ENCODE peak calls at places on chromosomes 11 and 22, in ten cellular contexts. M, F, O, R, X, L, J, Z, A and Y are unnamed samples.

GRCh38 chr11:75263944-75264349 is 23.4 kb downstream of the TPBGL start:
- DNase-seq in M (no peak), F (no peak), O (peak; percentile 11), R (no peak), X (no peak), L (no peak), J (no peak), Z (peak; percentile 19), A (peak; percentile 61), Y (no peak)

GRCh38 chr11:59173964-59174663 is 2.2 kb downstream of the DTX4 start:
- DNase-seq in M (no peak), F (no peak), O (no peak), R (peak; percentile 30), X (no peak), L (no peak), J (no peak), Z (peak; percentile 25), A (no peak), Y (no peak)

GRCh38 chr11:126456089-126456488 is 100.6 kb downstream of the ST3GAL4 start:
- DNase-seq in M (no peak), F (no peak), O (no peak), R (no peak), X (no peak), L (no peak), J (no peak), Z (no peak), A (no peak), Y (no peak)

GRCh38 chr11:78465169-78465942 is 47.7 kb upstream of the GAB2 start:
- DNase-seq in M (no peak), F (peak; percentile 83), O (no peak), R (no peak), X (no peak), L (no peak), J (no peak), Z (no peak), A (no peak), Y (no peak)

GRCh38 chr11:44030276-44030932 is 17.4 kb upstream of the ACCSL start:
- DNase-seq in M (no peak), F (no peak), O (no peak), R (peak; percentile 92), X (no peak), L (no peak), J (peak; percentile 61), Z (no peak), A (no peak), Y (peak; percentile 34)

GRCh38 chr11:18749681-18750319 is 23.8 kb upstream of the IGSF22 start:
- DNase-seq in M (no peak), F (no peak), O (no peak), R (peak; percentile 74), X (no peak), L (no peak), J (peak; percentile 54), Z (peak; percentile 82), A (no peak), Y (no peak)

GRCh38 chr11:110022548-110022947 is 70.6 kb upstream of the ZC3H12C start:
- DNase-seq in M (no peak), F (no peak), O (no peak), R (peak; percentile 8), X (no peak), L (no peak), J (no peak), Z (peak; percentile 21), A (no peak), Y (no peak)

GRCh38 chr22:19132693-19133400 is 1.7 kb downstream of the TSSK2 start:
- DNase-seq in M (no peak), F (no peak), O (no peak), R (no peak), X (no peak), L (no peak), J (no peak), Z (no peak), A (no peak), Y (no peak)

GRCh38 chr11:68342459-68343158 is 30.2 kb downstream of the LRP5 start:
- DNase-seq in M (peak; percentile 44), F (no peak), O (no peak), R (no peak), X (no peak), L (no peak), J (no peak), Z (no peak), A (no peak), Y (no peak)

GRCh38 chr11:130831506-130832385 is 84.5 kb downstream of the SNX19 start:
- DNase-seq in M (no peak), F (no peak), O (no peak), R (no peak), X (no peak), L (no peak), J (no peak), Z (peak; percentile 59), A (no peak), Y (no peak)

GRCh38 chr11:70799386-70799785 is 401.1 kb downstream of the CTTN start:
- DNase-seq in M (no peak), F (no peak), O (no peak), R (peak; percentile 15), X (no peak), L (no peak), J (no peak), Z (peak; percentile 58), A (no peak), Y (no peak)

GRCh38 chr11:63553759-63554158 is 9.4 kb downstream of the PLAAT2 start:
- DNase-seq in M (no peak), F (peak; percentile 69), O (no peak), R (peak; percentile 54), X (no peak), L (no peak), J (no peak), Z (no peak), A (no peak), Y (peak; percentile 29)

GRCh38 chr11:44017443-44018126 is 30.2 kb upstream of the ACCSL start:
- DNase-seq in M (no peak), F (no peak), O (no peak), R (peak; percentile 40), X (no peak), L (no peak), J (no peak), Z (no peak), A (no peak), Y (peak; percentile 13)

GRCh38 chr11:64835616-64836447 is 8.6 kb downstream of the CDC42BPG start:
- DNase-seq in M (no peak), F (no peak), O (no peak), R (no peak), X (no peak), L (no peak), J (no peak), Z (no peak), A (peak; percentile 80), Y (no peak)
- TF ChIP-seq CTCF in M (no peak), F (no peak), O (no peak), R (no peak), X (no peak), L (no peak), J (no peak), Z (no peak), A (no peak), Y (no peak)

GRCh38 chr11:33375688-33376311 is 118.6 kb downstream of the HIPK3 start:
- DNase-seq in M (peak; percentile 17), F (no peak), O (no peak), R (peak; percentile 45), X (no peak), L (no peak), J (no peak), Z (peak; percentile 61), A (no peak), Y (no peak)
- TF ChIP-seq CTCF in M (no peak), F (no peak), O (no peak), R (no peak), X (no peak), L (no peak), J (no peak), Z (no peak), A (no peak), Y (no peak)

GRCh38 chr22:30432096-30432495 is 6.5 kb downstream of the MTFP1 start:
- DNase-seq in M (no peak), F (no peak), O (no peak), R (no peak), X (no peak), L (no peak), J (no peak), Z (no peak), A (peak; percentile 64), Y (no peak)

GRCh38 chr22:30433227-30433626 is 7.7 kb downstream of the MTFP1 start:
- DNase-seq in M (no peak), F (no peak), O (no peak), R (no peak), X (no peak), L (no peak), J (no peak), Z (no peak), A (no peak), Y (no peak)

GRCh38 chr22:30432520-30432919 is 7.0 kb downstream of the MTFP1 start:
- DNase-seq in M (no peak), F (no peak), O (no peak), R (no peak), X (no peak), L (no peak), J (no peak), Z (no peak), A (no peak), Y (no peak)

GRCh38 chr22:30429887-30430286 is 4.3 kb downstream of the MTFP1 start:
- DNase-seq in M (no peak), F (no peak), O (no peak), R (no peak), X (no peak), L (no peak), J (no peak), Z (no peak), A (no peak), Y (no peak)

DNA sequence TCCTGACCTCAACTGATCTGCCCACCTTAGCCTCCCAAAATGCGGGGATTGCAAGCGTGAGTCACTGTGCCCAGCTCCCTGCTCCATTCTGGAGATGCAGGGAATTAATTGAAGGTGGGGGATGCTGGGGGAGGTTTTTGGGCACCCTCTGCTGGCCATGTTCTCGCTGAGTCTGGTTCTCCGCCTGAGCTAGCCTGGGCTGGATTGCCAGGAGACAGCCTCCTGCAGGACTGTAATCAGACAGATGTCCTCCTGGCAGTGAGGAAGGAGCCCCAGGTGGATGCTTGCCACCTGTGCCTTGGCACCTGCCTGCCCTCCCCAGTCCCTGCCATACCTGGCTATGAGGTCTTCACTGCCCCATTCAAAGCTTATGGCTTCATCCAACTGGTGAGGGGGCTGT is 5.4 kb downstream of the MTFP1 start:
- DNase-seq in M (no peak), F (no peak), O (no peak), R (no peak), X (no peak), L (no peak), J (no peak), Z (no peak), A (peak; percentile 73), Y (no peak)
- TF ChIP-seq CTCF in M (no peak), F (no peak), O (no peak), R (no peak), X (no peak), L (no peak), J (no peak), Z (no peak), A (no peak), Y (no peak)

DNA sequence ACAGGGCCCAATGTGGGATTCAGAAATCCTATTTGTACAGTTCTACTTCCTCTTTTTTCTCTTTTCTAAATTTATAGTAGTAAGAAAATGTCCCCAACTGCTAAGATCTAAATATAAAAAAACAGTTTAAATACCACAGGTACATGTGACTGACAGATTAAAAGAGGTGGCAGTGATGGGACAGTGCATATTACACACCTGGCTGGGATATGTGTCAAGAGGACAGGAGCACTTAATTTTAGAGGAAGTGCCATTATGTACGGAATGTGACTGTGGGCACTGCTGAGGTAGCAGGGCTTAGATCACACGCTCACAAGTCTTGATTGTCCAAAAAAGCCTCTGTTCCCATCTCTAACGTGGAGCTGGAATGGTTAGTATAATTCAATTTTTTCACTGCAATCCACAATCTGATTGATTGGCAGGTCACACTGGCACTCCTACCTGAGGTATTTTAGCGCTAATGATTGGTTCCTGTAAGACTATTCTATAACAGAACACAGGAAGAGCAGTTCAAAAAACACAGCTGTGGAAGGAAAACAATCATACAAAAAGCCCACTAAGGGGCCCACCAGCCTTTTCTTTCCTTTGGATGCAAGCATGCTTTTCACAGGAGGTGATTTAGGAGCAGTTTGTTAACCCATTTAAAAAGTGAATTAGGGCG is 34.6 kb downstream of the APOL5 start:
- DNase-seq in M (no peak), F (no peak), O (no peak), R (no peak), X (no peak), L (no peak), J (no peak), Z (no peak), A (no peak), Y (no peak)
- TF ChIP-seq CTCF in M (no peak), F (no peak), O (no peak), R (no peak), X (no peak), L (no peak), J (no peak), Z (no peak), A (no peak), Y (no peak)